ENCODE peak calls at places on chromosome 18, in six cellular contexts. Q, T, W, M, G and P are unnamed samples.
A peak's percentile ranks its signal among the peaks of the same experiment; 100 is the strongest.

GRCh38 chr18:25518716-25519053 is 166.7 kb upstream of the ZNF521 start:
- DNase-seq in Q (no peak), T (no peak), W (no peak), M (no peak), G (no peak), P (peak; percentile 68)

GRCh38 chr18:75341897-75342296 is 85.6 kb downstream of the SMIM21 start:
- DNase-seq in Q (no peak), T (no peak), W (no peak), M (no peak), G (no peak), P (no peak)

GRCh38 chr18:48545690-48546365 is 7.0 kb downstream of the CTIF start:
- DNase-seq in Q (peak; percentile 72), T (peak; percentile 30), W (peak; percentile 73), M (no peak), G (peak; percentile 91), P (no peak)

GRCh38 chr18:38329145-38329544 is 763.5 kb upstream of the CELF4 start:
- DNase-seq in Q (no peak), T (no peak), W (no peak), M (no peak), G (no peak), P (no peak)

GRCh38 chr18:57077786-57078552 is 68.9 kb upstream of the BOD1L2 start:
- DNase-seq in Q (no peak), T (no peak), W (no peak), M (peak; percentile 54), G (no peak), P (peak; percentile 95)

GRCh38 chr18:5582054-5582453 is 38.3 kb upstream of the EPB41L3 start:
- DNase-seq in Q (no peak), T (peak; percentile 11), W (no peak), M (no peak), G (peak; percentile 71), P (no peak)

GRCh38 chr18:32280188-32280783 is 90.4 kb downstream of the MEP1B start:
- DNase-seq in Q (no peak), T (no peak), W (no peak), M (no peak), G (no peak), P (no peak)

GRCh38 chr18:45686892-45687611 is 36.9 kb upstream of the SLC14A1 start:
- DNase-seq in Q (no peak), T (peak; percentile 63), W (no peak), M (peak; percentile 86), G (no peak), P (peak; percentile 84)

GRCh38 chr18:21117385-21118135 is 5.9 kb upstream of the ROCK1 start:
- DNase-seq in Q (no peak), T (no peak), W (no peak), M (no peak), G (peak; percentile 45), P (no peak)

GRCh38 chr18:78871631-78872030 is 108.0 kb upstream of the SALL3 start:
- DNase-seq in Q (no peak), T (no peak), W (no peak), M (no peak), G (no peak), P (no peak)

GRCh38 chr18:41371718-41372117 is 583.3 kb upstream of the PIK3C3 start:
- DNase-seq in Q (no peak), T (peak; percentile 18), W (no peak), M (no peak), G (no peak), P (no peak)

GRCh38 chr18:46571756-46572155 is 85.3 kb downstream of the LOXHD1 start:
- DNase-seq in Q (no peak), T (no peak), W (no peak), M (no peak), G (no peak), P (no peak)

GRCh38 chr18:43780782-43781340 is 503.6 kb upstream of the SYT4 start:
- DNase-seq in Q (no peak), T (no peak), W (no peak), M (no peak), G (no peak), P (no peak)

GRCh38 chr18:3262234-3263171 is 570 bp downstream of the MYL12B start:
- DNase-seq in Q (no peak), T (peak; percentile 20), W (no peak), M (no peak), G (peak; percentile 36), P (peak; percentile 65)

GRCh38 chr18:46262856-46263255 is 158.7 kb downstream of the HAUS1 start:
- DNase-seq in Q (no peak), T (no peak), W (no peak), M (no peak), G (no peak), P (no peak)

GRCh38 chr18:67359868-67360838 is 156.4 kb downstream of the DSEL start:
- DNase-seq in Q (peak; percentile 49), T (peak; percentile 80), W (peak; percentile 64), M (peak; percentile 54), G (no peak), P (no peak)

GRCh38 chr18:12377556-12378553 is 828 bp upstream of the AFG3L2 start:
- DNase-seq in Q (no peak), T (no peak), W (no peak), M (peak; percentile 42), G (peak; percentile 98), P (no peak)

GRCh38 chr18:9578306-9578705 is 36.1 kb downstream of the PPP4R1 start:
- DNase-seq in Q (no peak), T (no peak), W (no peak), M (no peak), G (no peak), P (no peak)
- H3K36me3 ChIP-seq in Q (peaks cover 7% of the 10 kb centered on the region), T (peaks cover 40% of the 10 kb centered on the region), W (peaks cover 6% of the 10 kb centered on the region), M (peaks cover 59% of the 10 kb centered on the region), G (peaks cover 9% of the 10 kb centered on the region), P (peaks cover 20% of the 10 kb centered on the region)

DNA sequence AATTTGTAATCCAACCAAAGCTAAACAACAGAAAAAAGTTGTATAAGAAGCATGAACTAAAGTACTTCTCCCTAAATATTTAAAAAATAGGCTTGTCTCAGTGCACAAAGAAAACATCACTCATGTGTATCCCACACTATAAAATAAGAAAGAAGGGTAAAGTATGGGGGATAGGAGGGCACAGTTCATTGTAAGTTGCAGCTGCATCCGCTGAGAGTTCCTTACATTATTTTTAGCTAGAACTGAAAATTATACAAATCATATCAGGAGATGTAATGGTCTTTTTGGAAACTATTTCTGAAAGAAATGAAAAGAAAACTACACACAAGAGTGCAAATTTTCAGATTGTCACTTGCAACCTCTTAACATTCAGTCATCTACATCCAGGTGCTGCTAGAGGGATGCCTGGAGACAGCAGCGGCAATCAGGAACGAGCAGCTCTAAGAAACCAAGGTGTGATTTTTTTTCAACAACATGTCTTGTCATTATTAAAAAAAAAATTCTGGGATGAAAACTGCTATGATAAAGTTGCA is 273.6 kb downstream of the ASXL3 start:
- DNase-seq in Q (no peak), T (no peak), W (no peak), M (no peak), G (no peak), P (peak; percentile 93)
- H3K4me1 ChIP-seq in Q (no peaks in the 10 kb centered on the region), T (no peaks in the 10 kb centered on the region), W (no peaks in the 10 kb centered on the region), M (no peaks in the 10 kb centered on the region), G (no peaks in the 10 kb centered on the region), P (peaks cover 86% of the 10 kb centered on the region)

GRCh38 chr18:23953984-23954383 is 60.6 kb upstream of the TTC39C start:
- DNase-seq in Q (no peak), T (no peak), W (no peak), M (peak; percentile 15), G (no peak), P (no peak)

GRCh38 chr18:23950644-23951043 is 63.9 kb upstream of the TTC39C start:
- DNase-seq in Q (no peak), T (no peak), W (no peak), M (no peak), G (peak; percentile 87), P (no peak)

GRCh38 chr18:23956483-23956882 is 58.1 kb upstream of the TTC39C start:
- DNase-seq in Q (no peak), T (no peak), W (no peak), M (no peak), G (no peak), P (no peak)

GRCh38 chr18:23949863-23950262 is 64.7 kb upstream of the TTC39C start:
- DNase-seq in Q (no peak), T (no peak), W (no peak), M (no peak), G (peak; percentile 87), P (no peak)

DNA sequence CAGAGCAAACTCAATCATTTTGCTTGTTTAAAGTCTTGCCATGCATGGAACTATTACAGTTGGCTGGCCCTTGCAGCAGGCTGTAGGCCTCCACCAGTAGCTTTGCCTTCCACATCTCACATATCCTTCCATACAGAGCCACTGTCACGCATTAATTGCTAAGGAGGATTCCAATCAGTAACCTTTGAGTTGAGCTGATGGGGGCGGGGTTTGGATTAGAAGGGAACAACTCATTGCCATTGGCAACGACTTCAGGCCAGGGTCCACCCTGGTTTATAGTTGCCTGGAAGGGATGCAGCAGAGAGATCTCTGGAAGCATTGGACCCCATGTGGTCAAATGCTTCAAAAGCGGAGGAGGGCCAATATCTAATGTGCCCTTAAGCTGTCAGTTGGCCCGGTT is 63.3 kb upstream of the TTC39C start:
- DNase-seq in Q (no peak), T (no peak), W (no peak), M (no peak), G (peak; percentile 72), P (no peak)
- H3K36me3 ChIP-seq in Q (no peaks in the 10 kb centered on the region), T (no peaks in the 10 kb centered on the region), W (no peaks in the 10 kb centered on the region), M (peaks cover 6% of the 10 kb centered on the region), G (no peaks in the 10 kb centered on the region), P (no peaks in the 10 kb centered on the region)

GRCh38 chr18:54220406-54220805 is 4.1 kb downstream of the MBD2 start:
- DNase-seq in Q (no peak), T (no peak), W (no peak), M (no peak), G (no peak), P (peak; percentile 95)

GRCh38 chr18:54218299-54218698 is 6.2 kb downstream of the MBD2 start:
- DNase-seq in Q (no peak), T (no peak), W (no peak), M (no peak), G (no peak), P (peak; percentile 54)

GRCh38 chr18:54215069-54215468 is 9.4 kb downstream of the MBD2 start:
- DNase-seq in Q (no peak), T (no peak), W (no peak), M (no peak), G (no peak), P (no peak)

GRCh38 chr18:54222922-54223567 is 1.4 kb downstream of the MBD2 start:
- DNase-seq in Q (no peak), T (no peak), W (no peak), M (peak; percentile 55), G (no peak), P (peak; percentile 93)

DNA sequence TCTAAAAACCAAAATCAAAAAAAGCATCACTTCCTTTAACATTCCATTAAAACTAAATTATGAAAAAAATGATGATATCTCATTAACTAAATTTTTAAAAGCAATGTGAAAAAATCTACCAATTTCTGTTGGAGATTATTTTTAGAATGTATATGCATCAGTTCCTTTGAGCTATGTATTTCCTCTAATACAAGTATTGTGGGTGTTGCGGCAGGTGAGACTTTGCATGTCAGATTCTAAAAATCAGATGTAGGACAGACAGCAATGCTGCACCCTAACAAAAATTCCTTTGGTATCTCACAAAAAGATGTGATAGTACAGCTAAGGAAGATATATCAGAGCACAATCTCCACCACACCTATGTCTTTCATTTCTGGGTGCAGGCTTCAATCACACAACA is 6.8 kb downstream of the MBD2 start:
- DNase-seq in Q (no peak), T (no peak), W (no peak), M (no peak), G (no peak), P (peak; percentile 85)
- H3K4me1 ChIP-seq in Q (peaks cover 19% of the 10 kb centered on the region), T (peaks cover 1% of the 10 kb centered on the region), W (peaks cover 2% of the 10 kb centered on the region), M (peaks cover 6% of the 10 kb centered on the region), G (peaks cover 30% of the 10 kb centered on the region), P (peaks cover 90% of the 10 kb centered on the region)